ENCODE peak calls at places on chromosome 11, in ten cellular contexts. One of them, this sample, is unnamed.

GRCh38 chr11:37861671-37862070 is 1263.6 kb upstream of the RAG2 start:
- DNase-seq in H1: no peak
- DNase-seq in K562: no peak
- DNase-seq in Panc1: no peak
- DNase-seq in stomach: no peak
- DNase-seq in endothelial cell of umbilical vein: no peak
- DNase-seq in sigmoid colon: no peak
- DNase-seq in HL-60: no peak
- DNase-seq in prostate gland: no peak
- DNase-seq in transverse colon: no peak
- DNase-seq in this sample: no peak

GRCh38 chr11:30811226-30811625 is 225.1 kb upstream of the MPPED2 start:
- DNase-seq in HL-60: no peak
- DNase-seq in H1: no peak
- DNase-seq in Panc1: no peak
- DNase-seq in endothelial cell of umbilical vein: no peak
- DNase-seq in stomach: no peak
- DNase-seq in transverse colon: no peak
- DNase-seq in sigmoid colon: no peak
- DNase-seq in K562: no peak
- DNase-seq in prostate gland: no peak
- DNase-seq in this sample: no peak

GRCh38 chr11:68463714-68464113 is 3.2 kb downstream of the PPP6R3 start:
- DNase-seq in sigmoid colon: no peak
- DNase-seq in Panc1: no peak
- DNase-seq in K562: no peak
- DNase-seq in prostate gland: no peak
- DNase-seq in H1: no peak
- DNase-seq in endothelial cell of umbilical vein: no peak
- DNase-seq in transverse colon: no peak
- DNase-seq in HL-60: no peak
- DNase-seq in stomach: no peak
- DNase-seq in this sample: peak; percentile 32

GRCh38 chr11:65117206-65118096 is at the start of gene ZNHIT2:
- DNase-seq in prostate gland: peak; percentile 99
- DNase-seq in Panc1: peak; percentile 99
- DNase-seq in HL-60: peak; percentile 98
- DNase-seq in endothelial cell of umbilical vein: peak; percentile 99
- DNase-seq in K562: peak; percentile 85
- DNase-seq in stomach: peak; percentile 100
- DNase-seq in sigmoid colon: peak; percentile 100
- DNase-seq in transverse colon: peak; percentile 100
- DNase-seq in H1: peak; percentile 99
- DNase-seq in this sample: peak; percentile 100

GRCh38 chr11:9003573-9004309 is at the start of gene NRIP3:
- DNase-seq in Panc1: no peak
- DNase-seq in endothelial cell of umbilical vein: peak; percentile 58
- DNase-seq in sigmoid colon: peak; percentile 88
- DNase-seq in transverse colon: peak; percentile 81
- DNase-seq in stomach: peak; percentile 81
- DNase-seq in H1: peak; percentile 83
- DNase-seq in K562: peak; percentile 91
- DNase-seq in prostate gland: peak; percentile 59
- DNase-seq in HL-60: peak; percentile 44
- DNase-seq in this sample: peak; percentile 78

GRCh38 chr11:4464216-4465159 is 15.4 kb downstream of the OR52K2 start:
- DNase-seq in transverse colon: no peak
- DNase-seq in endothelial cell of umbilical vein: no peak
- DNase-seq in H1: no peak
- DNase-seq in sigmoid colon: no peak
- DNase-seq in K562: no peak
- DNase-seq in Panc1: no peak
- DNase-seq in prostate gland: no peak
- DNase-seq in stomach: no peak
- DNase-seq in HL-60: no peak
- DNase-seq in this sample: no peak

GRCh38 chr11:122861631-122862030 is 20.9 kb upstream of the JHY start:
- DNase-seq in transverse colon: no peak
- DNase-seq in Panc1: no peak
- DNase-seq in sigmoid colon: no peak
- DNase-seq in HL-60: no peak
- DNase-seq in K562: no peak
- DNase-seq in endothelial cell of umbilical vein: no peak
- DNase-seq in H1: no peak
- DNase-seq in stomach: no peak
- DNase-seq in prostate gland: no peak
- DNase-seq in this sample: no peak

GRCh38 chr11:80816966-80817365 is 1376.1 kb upstream of the TENM4 start:
- DNase-seq in sigmoid colon: no peak
- DNase-seq in prostate gland: no peak
- DNase-seq in endothelial cell of umbilical vein: peak; percentile 6
- DNase-seq in H1: no peak
- DNase-seq in HL-60: no peak
- DNase-seq in transverse colon: no peak
- DNase-seq in K562: no peak
- DNase-seq in stomach: no peak
- DNase-seq in Panc1: no peak
- DNase-seq in this sample: no peak

GRCh38 chr11:102568851-102569250 is 38.3 kb upstream of the MMP7 start:
- DNase-seq in prostate gland: no peak
- DNase-seq in HL-60: no peak
- DNase-seq in stomach: no peak
- DNase-seq in transverse colon: no peak
- DNase-seq in H1: no peak
- DNase-seq in K562: no peak
- DNase-seq in sigmoid colon: no peak
- DNase-seq in Panc1: no peak
- DNase-seq in endothelial cell of umbilical vein: no peak
- DNase-seq in this sample: no peak

GRCh38 chr11:56521955-56522354 is 21.1 kb downstream of the OR5M11 start:
- DNase-seq in K562: no peak
- DNase-seq in endothelial cell of umbilical vein: no peak
- DNase-seq in H1: peak; percentile 46
- DNase-seq in Panc1: no peak
- DNase-seq in sigmoid colon: no peak
- DNase-seq in HL-60: no peak
- DNase-seq in transverse colon: peak; percentile 19
- DNase-seq in stomach: no peak
- DNase-seq in prostate gland: no peak
- DNase-seq in this sample: no peak

GRCh38 chr11:22479133-22479690 is 141.0 kb downstream of the SLC17A6 start:
- DNase-seq in stomach: no peak
- DNase-seq in Panc1: no peak
- DNase-seq in HL-60: no peak
- DNase-seq in prostate gland: no peak
- DNase-seq in K562: no peak
- DNase-seq in transverse colon: no peak
- DNase-seq in endothelial cell of umbilical vein: no peak
- DNase-seq in H1: no peak
- DNase-seq in sigmoid colon: no peak
- DNase-seq in this sample: no peak

GRCh38 chr11:73213196-73214143 is 4.6 kb upstream of the P2RY2 start:
- DNase-seq in K562: no peak
- DNase-seq in stomach: no peak
- DNase-seq in Panc1: no peak
- DNase-seq in HL-60: no peak
- DNase-seq in endothelial cell of umbilical vein: no peak
- DNase-seq in sigmoid colon: peak; percentile 46
- DNase-seq in transverse colon: no peak
- DNase-seq in prostate gland: no peak
- DNase-seq in H1: no peak
- DNase-seq in this sample: no peak

GRCh38 chr11:86575208-86575855 is 97.1 kb downstream of the ME3 start:
- DNase-seq in sigmoid colon: no peak
- DNase-seq in prostate gland: no peak
- DNase-seq in H1: no peak
- DNase-seq in transverse colon: no peak
- DNase-seq in K562: no peak
- DNase-seq in stomach: no peak
- DNase-seq in endothelial cell of umbilical vein: no peak
- DNase-seq in Panc1: no peak
- DNase-seq in HL-60: no peak
- DNase-seq in this sample: no peak

GRCh38 chr11:103091441-103091809 is 535 bp downstream of the DCUN1D5 start:
- DNase-seq in stomach: peak; percentile 36
- DNase-seq in prostate gland: peak; percentile 12
- DNase-seq in Panc1: no peak
- DNase-seq in HL-60: no peak
- DNase-seq in endothelial cell of umbilical vein: peak; percentile 34
- DNase-seq in transverse colon: peak; percentile 35
- DNase-seq in H1: peak; percentile 63
- DNase-seq in K562: no peak
- DNase-seq in sigmoid colon: peak; percentile 74
- DNase-seq in this sample: peak; percentile 78

GRCh38 chr11:94106699-94107098 is 21.9 kb upstream of the PANX1 start:
- DNase-seq in H1: no peak
- DNase-seq in transverse colon: no peak
- DNase-seq in Panc1: no peak
- DNase-seq in stomach: no peak
- DNase-seq in endothelial cell of umbilical vein: no peak
- DNase-seq in sigmoid colon: no peak
- DNase-seq in HL-60: no peak
- DNase-seq in prostate gland: no peak
- DNase-seq in K562: no peak
- DNase-seq in this sample: no peak

GRCh38 chr11:12989428-12990242 is 19.5 kb upstream of the RASSF10 start:
- DNase-seq in H1: no peak
- DNase-seq in sigmoid colon: no peak
- DNase-seq in stomach: no peak
- DNase-seq in prostate gland: no peak
- DNase-seq in endothelial cell of umbilical vein: no peak
- DNase-seq in HL-60: no peak
- DNase-seq in K562: peak; percentile 75
- DNase-seq in Panc1: no peak
- DNase-seq in transverse colon: no peak
- DNase-seq in this sample: no peak

GRCh38 chr11:42840856-42841255 is 470.9 kb upstream of the API5 start:
- DNase-seq in prostate gland: no peak
- DNase-seq in H1: no peak
- DNase-seq in endothelial cell of umbilical vein: no peak
- DNase-seq in transverse colon: no peak
- DNase-seq in stomach: no peak
- DNase-seq in sigmoid colon: no peak
- DNase-seq in HL-60: no peak
- DNase-seq in Panc1: no peak
- DNase-seq in K562: no peak
- DNase-seq in this sample: no peak
- TF ChIP-seq POLR2AphosphoS5 in prostate gland: no peak
- TF ChIP-seq POLR2AphosphoS5 in H1: no peak
- TF ChIP-seq POLR2AphosphoS5 in endothelial cell of umbilical vein: no peak
- TF ChIP-seq POLR2AphosphoS5 in transverse colon: no peak
- TF ChIP-seq POLR2AphosphoS5 in stomach: no peak
- TF ChIP-seq POLR2AphosphoS5 in sigmoid colon: no peak
- TF ChIP-seq POLR2AphosphoS5 in HL-60: no peak
- TF ChIP-seq POLR2AphosphoS5 in Panc1: no peak
- TF ChIP-seq POLR2AphosphoS5 in K562: no peak
- TF ChIP-seq POLR2AphosphoS5 in this sample: no peak

GRCh38 chr11:67261942-67262681 is 4.2 kb upstream of the GRK2 start:
- DNase-seq in HL-60: no peak
- DNase-seq in sigmoid colon: peak; percentile 64
- DNase-seq in endothelial cell of umbilical vein: no peak
- DNase-seq in prostate gland: no peak
- DNase-seq in transverse colon: peak; percentile 11
- DNase-seq in H1: no peak
- DNase-seq in Panc1: no peak
- DNase-seq in K562: no peak
- DNase-seq in stomach: no peak
- DNase-seq in this sample: no peak
- H3K27ac ChIP-seq in HL-60: no peak overlapping the region
- H3K27ac ChIP-seq in sigmoid colon: peak overlapping the region; percentile 39
- H3K27ac ChIP-seq in endothelial cell of umbilical vein: no peak overlapping the region
- H3K27ac ChIP-seq in prostate gland: peak overlapping the region; percentile 63
- H3K27ac ChIP-seq in transverse colon: peak overlapping the region; percentile 74
- H3K27ac ChIP-seq in H1: no peak overlapping the region
- H3K27ac ChIP-seq in Panc1: peak overlapping the region; percentile 12
- H3K27ac ChIP-seq in K562: peak overlapping the region; percentile 70
- H3K27ac ChIP-seq in stomach: no peak overlapping the region
- H3K27ac ChIP-seq in this sample: peak overlapping the region; percentile 2

DNA sequence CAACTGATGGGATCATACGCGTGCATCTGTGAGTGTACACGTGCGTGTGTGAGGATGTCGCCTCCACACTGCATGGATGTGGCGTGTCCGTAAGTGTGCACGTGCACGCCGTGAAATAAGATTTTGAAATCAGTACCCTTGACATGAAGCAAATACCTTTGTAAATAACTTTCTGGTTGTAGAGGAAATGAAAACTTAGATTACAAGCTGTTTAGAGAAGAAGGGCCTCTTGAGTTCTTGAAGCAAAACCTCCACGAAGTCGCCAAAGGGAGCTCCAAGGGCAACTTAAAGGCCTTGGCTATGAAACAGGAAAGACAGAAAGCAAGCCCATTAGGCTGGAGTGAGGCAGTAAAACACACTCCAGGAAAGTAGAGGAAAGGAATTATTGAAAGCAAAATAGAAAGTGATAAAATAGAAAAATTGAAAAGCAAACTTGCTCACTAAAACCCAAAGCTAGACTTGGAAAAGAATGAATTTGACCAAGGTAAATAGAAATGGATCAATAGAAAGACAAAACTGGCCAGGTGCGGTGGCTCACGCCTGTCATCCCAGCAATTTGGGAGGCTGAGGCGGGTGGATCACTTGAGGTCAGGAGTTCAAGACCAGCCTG is 29.7 kb upstream of the TOLLIP start:
- DNase-seq in K562: no peak
- DNase-seq in prostate gland: no peak
- DNase-seq in Panc1: no peak
- DNase-seq in stomach: no peak
- DNase-seq in transverse colon: no peak
- DNase-seq in endothelial cell of umbilical vein: no peak
- DNase-seq in H1: no peak
- DNase-seq in sigmoid colon: no peak
- DNase-seq in HL-60: no peak
- DNase-seq in this sample: no peak
- TF ChIP-seq POLR2AphosphoS5 in K562: no peak
- TF ChIP-seq POLR2AphosphoS5 in prostate gland: no peak
- TF ChIP-seq POLR2AphosphoS5 in Panc1: no peak
- TF ChIP-seq POLR2AphosphoS5 in stomach: no peak
- TF ChIP-seq POLR2AphosphoS5 in transverse colon: no peak
- TF ChIP-seq POLR2AphosphoS5 in endothelial cell of umbilical vein: no peak
- TF ChIP-seq POLR2AphosphoS5 in H1: no peak
- TF ChIP-seq POLR2AphosphoS5 in sigmoid colon: no peak
- TF ChIP-seq POLR2AphosphoS5 in HL-60: no peak
- TF ChIP-seq POLR2AphosphoS5 in this sample: no peak

DNA sequence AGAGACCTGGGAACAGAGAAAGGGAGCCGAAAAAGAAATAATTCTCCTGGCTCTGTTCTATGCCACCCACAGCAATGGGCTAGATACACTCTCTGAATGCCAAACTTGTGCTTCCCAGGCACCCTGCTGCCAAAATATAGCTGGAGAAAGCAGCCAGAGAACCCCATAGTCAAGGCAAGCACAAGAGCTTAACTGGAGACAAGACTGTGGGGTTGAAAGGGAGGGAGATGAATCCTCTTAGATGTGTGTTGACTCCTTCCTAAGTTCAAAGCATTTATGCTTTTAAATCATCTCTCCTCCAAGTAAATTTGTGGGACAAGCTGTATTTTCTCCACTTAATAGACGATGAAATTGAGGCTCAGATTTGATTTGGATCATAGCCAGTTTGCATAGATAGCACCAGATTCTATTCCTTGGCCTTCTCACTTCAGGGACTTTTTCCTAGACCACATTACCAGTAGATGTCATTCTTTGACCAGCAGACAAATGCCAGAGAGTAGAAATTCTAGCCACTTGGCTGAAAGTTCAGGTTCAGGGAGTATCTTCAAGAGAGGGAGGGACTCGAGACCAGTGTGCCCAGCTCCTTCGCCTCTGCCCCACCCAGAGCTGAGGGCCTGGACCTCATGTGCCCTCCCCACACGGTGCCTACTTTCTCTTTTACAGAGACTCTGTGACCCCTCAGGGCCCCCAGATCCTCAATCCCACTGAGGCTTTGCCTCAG is 16.6 kb upstream of the ETS1 start:
- DNase-seq in sigmoid colon: no peak
- DNase-seq in Panc1: no peak
- DNase-seq in K562: no peak
- DNase-seq in transverse colon: no peak
- DNase-seq in HL-60: no peak
- DNase-seq in endothelial cell of umbilical vein: no peak
- DNase-seq in prostate gland: no peak
- DNase-seq in stomach: no peak
- DNase-seq in H1: no peak
- DNase-seq in this sample: no peak
- H3K27ac ChIP-seq in sigmoid colon: no peak overlapping the region
- H3K27ac ChIP-seq in Panc1: no peak overlapping the region
- H3K27ac ChIP-seq in K562: no peak overlapping the region
- H3K27ac ChIP-seq in transverse colon: no peak overlapping the region
- H3K27ac ChIP-seq in HL-60: no peak overlapping the region
- H3K27ac ChIP-seq in endothelial cell of umbilical vein: no peak overlapping the region
- H3K27ac ChIP-seq in prostate gland: no peak overlapping the region
- H3K27ac ChIP-seq in stomach: no peak overlapping the region
- H3K27ac ChIP-seq in H1: no peak overlapping the region
- H3K27ac ChIP-seq in this sample: no peak overlapping the region

This sample was measured in suprapubic skin.